ENCODE peak calls at places on chromosomes 4 and X, in five cellular contexts. N is HCT116, Y is OCI-LY7, L is GM23338, E is PC-9. Z is an unnamed sample.

GRCh38 chrX:70908541-70908940 is at the start of gene TEX11:
- DNase-seq in L (peak; percentile 73), E (no peak), N (no peak), Y (no peak), Z (no peak)

GRCh38 chr4:11878241-11878640 is 449.5 kb upstream of the HS3ST1 start:
- DNase-seq in E (no peak), L (no peak), Y (no peak), N (no peak), Z (no peak)

GRCh38 chrX:70527053-70527452 is 82.4 kb downstream of the DLG3 start:
- DNase-seq in Y (no peak), N (no peak), L (no peak), E (no peak), Z (no peak)

GRCh38 chrX:41789374-41789773 is 65.4 kb downstream of the GPR82 start:
- DNase-seq in Y (no peak), L (no peak), N (no peak), E (no peak), Z (no peak)

GRCh38 chr4:130029442-130029841 is 933.5 kb downstream of the C4orf33 start:
- DNase-seq in Y (no peak), N (no peak), E (no peak), L (peak; percentile 50), Z (no peak)

GRCh38 chr4:4216668-4217067 is 10.1 kb downstream of the OTOP1 start:
- DNase-seq in N (no peak), E (no peak), L (peak; percentile 63), Y (no peak), Z (peak; percentile 34)

GRCh38 chr4:184237612-184238011 is 19.9 kb upstream of the ENPP6 start:
- DNase-seq in E (no peak), N (no peak), L (no peak), Y (no peak), Z (no peak)

GRCh38 chrX:54076903-54077302 is 32.6 kb upstream of the PHF8 start:
- DNase-seq in L (no peak), E (peak; percentile 31), Y (no peak), N (no peak), Z (peak; percentile 82)

GRCh38 chr4:169523796-169524195 is 88.6 kb downstream of the NEK1 start:
- DNase-seq in Y (no peak), L (no peak), E (no peak), N (no peak), Z (no peak)

GRCh38 chrX:94401426-94401825 is 727.4 kb downstream of the FAM133A start:
- DNase-seq in Y (no peak), N (no peak), E (no peak), L (no peak), Z (no peak)

GRCh38 chr4:123478859-123479345 is 82.3 kb downstream of the SPRY1 start:
- DNase-seq in E (peak; percentile 92), Y (peak; percentile 78), L (no peak), N (peak; percentile 64), Z (peak; percentile 87)

GRCh38 chrX:24495700-24496099 is 30.6 kb downstream of the PDK3 start:
- DNase-seq in L (no peak), N (no peak), Y (no peak), E (no peak), Z (no peak)

GRCh38 chr4:176781739-176782100 is 11.0 kb downstream of the VEGFC start:
- DNase-seq in L (no peak), Y (no peak), E (no peak), N (no peak), Z (no peak)

GRCh38 chrX:108270739-108271396 is 167.4 kb downstream of the COL4A6 start:
- DNase-seq in N (no peak), Y (no peak), L (no peak), E (no peak), Z (no peak)

GRCh38 chr4:138898282-138898681 is 117.3 kb upstream of the NOCT start:
- DNase-seq in E (peak; percentile 22), Y (no peak), L (no peak), N (no peak), Z (no peak)
- H3K9me2 ChIP-seq in E (no peaks in the 10 kb centered on the region), Y (no peaks in the 10 kb centered on the region), L (no peaks in the 10 kb centered on the region), N (no peaks in the 10 kb centered on the region), Z (no peaks in the 10 kb centered on the region)

DNA sequence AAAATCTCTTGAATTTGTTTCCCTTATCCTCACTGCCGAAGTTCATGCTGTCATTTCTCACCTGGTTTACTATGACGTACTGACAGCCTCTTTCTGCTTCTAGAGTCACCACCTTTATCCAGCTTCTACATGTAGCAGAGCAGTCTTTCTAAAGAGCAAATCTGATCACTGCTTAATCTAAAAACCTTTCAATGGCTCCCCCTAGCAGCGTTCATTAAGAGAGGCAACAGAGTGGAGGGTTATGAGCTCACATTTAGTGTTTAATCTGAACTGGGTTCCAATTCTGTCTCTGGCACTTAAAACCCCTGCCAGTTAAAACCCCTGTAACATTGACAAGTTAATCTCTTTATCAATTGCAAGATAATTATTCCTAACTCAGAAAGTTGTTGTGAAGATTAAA is 4.4 kb downstream of the RBPJ start:
- DNase-seq in N (peak; percentile 35), L (peak; percentile 70), Y (peak; percentile 57), E (no peak), Z (peak; percentile 50)
- TF ChIP-seq CTCF in N (no peak), L (peak; percentile 64), Y (peak; percentile 82), E (peak; percentile 50), Z (peak; percentile 72)

GRCh38 chrX:56068274-56068758 is 163.8 kb upstream of the KLF8 start:
- DNase-seq in E (no peak), Y (no peak), L (no peak), N (no peak), Z (no peak)
- H3K9me2 ChIP-seq in E (no peaks in the 10 kb centered on the region), Y (no peaks in the 10 kb centered on the region), L (no peaks in the 10 kb centered on the region), N (no peaks in the 10 kb centered on the region), Z (no peaks in the 10 kb centered on the region)

GRCh38 chr4:109321232-109321631 is 18.8 kb upstream of the COL25A1 start:
- DNase-seq in N (no peak), Y (no peak), L (no peak), E (no peak), Z (no peak)

GRCh38 chr4:109315818-109316217 is 13.4 kb upstream of the COL25A1 start:
- DNase-seq in L (peak; percentile 32), N (no peak), E (no peak), Y (no peak), Z (no peak)

GRCh38 chr4:109323348-109323747 is 20.9 kb upstream of the COL25A1 start:
- DNase-seq in Y (no peak), N (no peak), E (no peak), L (no peak), Z (no peak)

GRCh38 chr4:109319156-109319555 is 16.7 kb upstream of the COL25A1 start:
- DNase-seq in N (no peak), Y (no peak), L (no peak), E (no peak), Z (no peak)

DNA sequence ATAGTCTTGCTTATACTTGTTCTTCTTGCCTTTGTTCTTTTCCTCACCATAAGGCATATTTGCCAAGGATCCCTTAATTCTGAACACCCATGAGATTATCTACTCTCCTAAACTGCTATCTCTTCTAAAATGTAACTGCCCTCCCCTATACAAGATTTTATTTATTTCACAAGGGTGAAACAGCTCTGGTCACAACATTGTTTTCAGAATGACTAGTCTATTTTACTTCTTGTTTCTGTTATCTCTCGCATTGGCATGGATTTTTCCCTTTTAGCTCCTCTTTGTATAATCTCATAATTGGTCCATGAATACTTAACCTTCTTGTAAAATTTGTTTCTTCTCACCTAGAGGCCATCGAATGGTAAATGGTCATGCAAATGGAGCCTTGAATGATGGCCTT is 17.2 kb upstream of the COL25A1 start:
- DNase-seq in E (no peak), L (no peak), Y (no peak), N (no peak), Z (no peak)
- TF ChIP-seq CTCF in E (no peak), L (no peak), Y (no peak), N (no peak), Z (no peak)

GRCh38 chr4:94488667-94489066 is 36.9 kb downstream of the PDLIM5 start:
- DNase-seq in L (no peak), N (no peak), E (peak; percentile 8), Y (no peak), Z (peak; percentile 91)
- H3K9me2 ChIP-seq in L (no peaks in the 10 kb centered on the region), N (no peaks in the 10 kb centered on the region), E (no peaks in the 10 kb centered on the region), Y (no peaks in the 10 kb centered on the region), Z (no peaks in the 10 kb centered on the region)

GRCh38 chr4:139403457-139403856 is 50.5 kb upstream of the RAB33B start:
- DNase-seq in E (no peak), L (peak; percentile 53), N (no peak), Y (peak; percentile 23), Z (peak; percentile 10)
- TF ChIP-seq CTCF in E (no peak), L (no peak), N (no peak), Y (peak; percentile 66), Z (no peak)

GRCh38 chr4:17275836-17276235 is 236.1 kb downstream of the QDPR start:
- DNase-seq in N (no peak), E (no peak), Y (no peak), L (no peak), Z (no peak)

GRCh38 chr4:17276821-17277220 is 235.1 kb downstream of the QDPR start:
- DNase-seq in Y (no peak), L (no peak), E (no peak), N (no peak), Z (no peak)

GRCh38 chr4:17272154-17272553 is 239.7 kb downstream of the QDPR start:
- DNase-seq in E (no peak), L (no peak), N (no peak), Y (no peak), Z (no peak)

GRCh38 chr4:17273047-17273446 is 238.8 kb downstream of the QDPR start:
- DNase-seq in N (no peak), L (no peak), E (no peak), Y (no peak), Z (no peak)
- H3K9me2 ChIP-seq in N (no peaks in the 10 kb centered on the region), L (peaks cover 7% of the 10 kb centered on the region), E (no peaks in the 10 kb centered on the region), Y (no peaks in the 10 kb centered on the region), Z (no peaks in the 10 kb centered on the region)

GRCh38 chr4:10316851-10317250 is 140.4 kb downstream of the ZNF518B start:
- DNase-seq in Y (no peak), L (no peak), E (no peak), N (no peak), Z (no peak)
- TF ChIP-seq CTCF in Y (no peak), L (no peak), E (no peak), N (no peak), Z (no peak)

GRCh38 chr4:2363951-2364653 is 54.3 kb downstream of the ZFYVE28 start:
- DNase-seq in N (no peak), Y (no peak), E (no peak), L (no peak), Z (no peak)

GRCh38 chr4:2365913-2366210 is 52.6 kb downstream of the ZFYVE28 start:
- DNase-seq in L (no peak), E (no peak), Y (no peak), N (no peak), Z (no peak)

GRCh38 chr4:2363056-2363719 is 55.3 kb downstream of the ZFYVE28 start:
- DNase-seq in Y (no peak), N (no peak), L (no peak), E (no peak), Z (no peak)

GRCh38 chr4:2365054-2365912 is 53.2 kb downstream of the ZFYVE28 start:
- DNase-seq in Y (no peak), E (no peak), L (peak; percentile 35), N (no peak), Z (peak; percentile 2)

GRCh38 chr4:2364654-2365053 is 53.8 kb downstream of the ZFYVE28 start:
- DNase-seq in Y (no peak), L (no peak), E (peak; percentile 62), N (no peak), Z (peak; percentile 47)
- H3K9me2 ChIP-seq in Y (no peaks in the 10 kb centered on the region), L (no peaks in the 10 kb centered on the region), E (no peaks in the 10 kb centered on the region), N (no peaks in the 10 kb centered on the region), Z (no peaks in the 10 kb centered on the region)